ENCODE peak calls at places on chromosomes 7 and 10, in six cellular contexts. X is HepG2, J is DND-41, D is GM23338, O is fibroblast of lung, M is mammary epithelial cell. S is an unnamed sample. For H3K4me1, the result is how much of the 10 kb centered on the place peaks cover.

GRCh38 chr7:21941570-21942224 is 4.0 kb downstream of the CDCA7L start:
- DNase-seq in O (peak), X (no peak), J (no peak), D (no peak), M (peak), S (peak)

GRCh38 chr10:85977642-85978041 is 389.0 kb downstream of the GRID1 start:
- DNase-seq in M (no peak), J (no peak), D (no peak), O (no peak), X (no peak), S (no peak)

GRCh38 chr7:19519443-19519977 is 189.3 kb downstream of the POLR1F start:
- DNase-seq in D (no peak), M (peak), J (no peak), X (no peak), O (peak), S (no peak)

GRCh38 chr10:77604941-77605351 is 32.7 kb downstream of the KCNMA1 start:
- DNase-seq in X (no peak), J (no peak), O (no peak), D (no peak), M (no peak), S (peak)

GRCh38 chr7:132352774-132353173 is 223.5 kb downstream of the PLXNA4 start:
- DNase-seq in J (no peak), M (no peak), D (no peak), X (no peak), O (no peak), S (no peak)

GRCh38 chr7:110841840-110842579 is 248.9 kb upstream of the LRRN3 start:
- DNase-seq in M (no peak), J (no peak), O (no peak), X (no peak), D (no peak), S (no peak)

GRCh38 chr10:13751191-13751764 is 164.5 kb downstream of the PRPF18 start:
- DNase-seq in O (no peak), X (no peak), J (no peak), M (no peak), D (no peak), S (no peak)

GRCh38 chr7:16616542-16616941 is 29.0 kb downstream of the ANKMY2 start:
- DNase-seq in D (peak), X (no peak), J (no peak), O (no peak), M (no peak), S (no peak)

GRCh38 chr10:48523212-48523819 is 81.6 kb downstream of the ARHGAP22 start:
- DNase-seq in O (peak), J (no peak), M (no peak), X (no peak), D (peak), S (peak)

GRCh38 chr7:29413511-29414178 is 150.0 kb upstream of the PRR15 start:
- DNase-seq in M (peak), D (no peak), X (no peak), O (no peak), J (no peak), S (peak)

GRCh38 chr7:43491984-43492383 is 90.9 kb upstream of the STK17A start:
- DNase-seq in X (peak), M (peak), D (no peak), O (peak), J (no peak), S (no peak)

GRCh38 chr10:48634198-48634983 is 29.5 kb upstream of the ARHGAP22 start:
- DNase-seq in M (peak), J (peak), O (peak), X (no peak), D (no peak), S (no peak)

GRCh38 chr10:72050873-72051272 is 37.5 kb downstream of the SPOCK2 start:
- DNase-seq in M (no peak), O (no peak), D (no peak), X (no peak), J (no peak), S (no peak)
- TF ChIP-seq EZH2 in M (no peak), O (no peak), D (no peak), X (no peak), J (no peak), S (no peak)

DNA sequence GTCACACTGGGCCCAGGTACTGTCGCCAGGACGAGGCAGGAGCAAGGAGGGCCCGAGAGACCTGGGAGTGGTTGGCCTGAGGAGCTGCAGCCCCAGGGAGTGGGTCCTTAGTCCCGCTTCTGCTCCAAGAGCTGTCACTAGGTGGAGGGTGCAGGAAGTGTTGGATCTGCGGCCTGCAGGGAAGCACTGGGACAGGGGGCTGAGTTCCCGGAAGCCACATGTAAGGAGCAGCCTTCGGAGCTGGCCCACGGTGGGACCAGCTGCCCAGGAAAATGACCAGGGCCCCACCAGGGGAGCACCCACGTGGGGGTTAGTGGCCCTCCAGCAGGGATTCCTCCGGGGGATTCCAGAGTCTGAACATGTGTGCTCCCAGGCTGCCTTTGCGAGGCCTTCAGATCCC is 9.2 kb upstream of the AQP1 start:
- DNase-seq in M (no peak), X (no peak), J (no peak), O (no peak), D (no peak), S (no peak)
- H3K4me1 ChIP-seq in M (under half), X (under half), J (under half), O (under half), D (under half), S (under half)

DNA sequence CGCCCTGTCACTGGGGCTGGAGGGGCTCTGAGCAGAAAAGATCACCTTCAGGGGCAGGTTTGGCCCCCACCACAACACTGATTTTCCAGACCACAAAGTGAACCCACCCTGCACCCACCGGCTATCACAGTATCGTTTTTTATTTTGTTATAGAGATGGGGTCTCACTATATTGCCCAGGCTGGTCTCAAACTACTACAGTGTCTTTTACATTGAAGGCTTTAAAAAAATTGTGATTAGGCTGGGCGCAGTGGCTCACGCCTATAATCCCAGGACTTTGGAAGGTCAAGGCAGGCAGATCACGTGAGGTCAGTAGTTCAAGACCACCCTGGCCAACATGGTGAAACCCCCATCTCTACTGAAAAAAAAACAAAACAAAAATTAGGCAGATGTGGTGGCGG is 125.1 kb downstream of the COL26A1 start:
- DNase-seq in J (no peak), X (no peak), O (no peak), M (no peak), D (no peak), S (no peak)
- H2AFZ ChIP-seq in J (no peak), X (no peak), O (no peak), M (no peak), D (no peak), S (no peak)

DNA sequence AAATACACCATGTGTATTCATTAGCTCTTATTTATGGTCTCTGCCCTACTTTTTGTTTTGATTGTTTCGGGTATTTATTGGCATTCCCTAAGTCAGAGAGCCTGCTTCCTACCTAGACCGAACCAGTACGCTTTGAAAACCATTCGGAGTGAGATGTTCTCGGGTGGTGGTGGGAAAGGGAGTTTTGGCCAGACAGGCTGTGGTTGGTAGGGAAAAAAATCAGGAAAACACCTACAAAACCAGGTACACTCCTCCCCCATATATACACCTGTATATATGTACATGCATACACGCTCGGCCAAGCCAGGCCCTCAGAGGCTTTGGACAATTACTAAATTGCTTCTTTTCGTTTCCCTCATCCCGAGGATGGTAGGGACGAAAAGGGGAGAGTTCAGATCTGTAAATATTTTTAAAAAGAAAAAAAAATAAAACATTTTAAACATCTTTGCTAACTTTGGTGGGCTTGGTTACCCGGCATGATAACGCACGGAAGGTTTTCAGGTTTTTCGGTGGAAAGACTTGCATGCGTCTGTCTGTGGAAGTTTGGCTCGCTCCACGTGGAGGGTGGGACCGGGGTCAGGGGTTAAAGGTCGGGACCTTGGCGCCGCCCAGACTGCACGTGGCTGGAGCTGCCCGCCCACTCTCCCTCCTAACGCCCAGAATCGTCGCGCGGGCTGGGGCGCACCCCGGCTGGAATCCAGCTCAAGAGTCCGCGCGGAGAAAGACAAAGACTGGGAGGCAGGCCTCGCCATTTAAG is 2.5 kb downstream of the HMX2 start:
- DNase-seq in J (no peak), D (no peak), M (no peak), O (no peak), X (no peak), S (no peak)
- TF ChIP-seq EZH2 in J (no peak), D (peak), M (no peak), O (no peak), X (no peak), S (no peak)

GRCh38 chr10:35466170-35466569 is 129.9 kb downstream of the CCNY start:
- DNase-seq in J (no peak), D (no peak), X (no peak), O (no peak), M (no peak), S (no peak)

GRCh38 chr10:35464805-35465456 is 128.6 kb downstream of the CCNY start:
- DNase-seq in D (peak), X (no peak), M (no peak), J (no peak), O (peak), S (no peak)

GRCh38 chr10:35466661-35467060 is 130.4 kb downstream of the CCNY start:
- DNase-seq in J (no peak), D (no peak), X (no peak), O (no peak), M (no peak), S (no peak)

GRCh38 chr10:35465601-35466140 is 129.4 kb downstream of the CCNY start:
- DNase-seq in D (no peak), O (no peak), M (no peak), J (no peak), X (no peak), S (no peak)

GRCh38 chr10:35467186-35467585 is 130.9 kb downstream of the CCNY start:
- DNase-seq in D (no peak), X (no peak), J (no peak), M (no peak), O (no peak), S (no peak)
- H3K4me1 ChIP-seq in D (half or more), X (half or more), J (under half), M (under half), O (under half), S (under half)

S was measured in PC-9.